ENCODE peak calls at places on chromosomes 6 and 20, in nine cellular contexts. X is spleen, P is heart left ventricle, F is ovary, S is stomach, N is HCT116, C is prostate gland, R is uterus, O is transverse colon. Z is an unnamed sample.

GRCh38 chr6:85078071-85078470 is 313.7 kb upstream of the TBX18 start:
- DNase-seq in S (no peak), N (peak; percentile 26), F (no peak), C (no peak), P (no peak), R (no peak), O (no peak), X (no peak), Z (no peak)

GRCh38 chr6:90179190-90180169 is 117.2 kb downstream of the BACH2 start:
- DNase-seq in S (no peak), N (no peak), X (no peak), C (no peak), O (no peak), P (no peak), R (no peak), F (no peak), Z (no peak)

GRCh38 chr6:159431750-159432149 is 261.3 kb downstream of the SOD2 start:
- DNase-seq in O (no peak), C (no peak), P (no peak), X (no peak), N (no peak), R (no peak), S (no peak), F (no peak), Z (no peak)

GRCh38 chr6:57221191-57221935 is 744 bp downstream of the RAB23 start:
- DNase-seq in N (peak; percentile 54), C (peak; percentile 34), P (peak; percentile 64), X (peak; percentile 89), R (peak; percentile 72), O (peak; percentile 62), F (peak; percentile 79), S (peak; percentile 44), Z (peak; percentile 57)

GRCh38 chr6:144722214-144722737 is 437.1 kb downstream of the UTRN start:
- DNase-seq in P (no peak), R (no peak), C (no peak), X (no peak), S (no peak), O (no peak), F (no peak), N (no peak), Z (no peak)

GRCh38 chr6:72622094-72622540 is 253 bp downstream of the KCNQ5 start:
- DNase-seq in S (peak; percentile 35), N (no peak), P (no peak), O (peak; percentile 30), F (no peak), C (peak; percentile 12), X (peak; percentile 92), R (no peak), Z (no peak)

GRCh38 chr6:85660181-85660611 is 17.5 kb upstream of the SYNCRIP start:
- DNase-seq in C (no peak), P (no peak), R (no peak), F (no peak), S (no peak), N (peak; percentile 72), X (no peak), O (no peak), Z (no peak)

GRCh38 chr6:38391206-38391908 is 248.4 kb downstream of the BTBD9 start:
- DNase-seq in O (no peak), N (peak; percentile 13), F (no peak), C (no peak), R (no peak), X (no peak), S (no peak), P (no peak), Z (no peak)

GRCh38 chr6:74899416-74899815 is 306.4 kb downstream of the COL12A1 start:
- DNase-seq in N (no peak), C (no peak), R (no peak), P (no peak), F (no peak), X (no peak), S (no peak), O (no peak), Z (no peak)

GRCh38 chr6:70474751-70475150 is 61.4 kb downstream of the FAM135A start:
- DNase-seq in C (no peak), N (no peak), S (no peak), P (no peak), O (no peak), R (no peak), F (no peak), X (no peak), Z (no peak)

GRCh38 chr6:24223131-24223715 is 97.2 kb downstream of the NRSN1 start:
- DNase-seq in C (no peak), O (no peak), R (no peak), S (no peak), F (no peak), X (no peak), N (peak; percentile 12), P (no peak), Z (no peak)

GRCh38 chr6:44269168-44269920 is 906 bp upstream of the TMEM151B start:
- DNase-seq in F (no peak), O (no peak), S (no peak), N (no peak), P (no peak), X (peak; percentile 48), C (no peak), R (no peak), Z (no peak)

DNA sequence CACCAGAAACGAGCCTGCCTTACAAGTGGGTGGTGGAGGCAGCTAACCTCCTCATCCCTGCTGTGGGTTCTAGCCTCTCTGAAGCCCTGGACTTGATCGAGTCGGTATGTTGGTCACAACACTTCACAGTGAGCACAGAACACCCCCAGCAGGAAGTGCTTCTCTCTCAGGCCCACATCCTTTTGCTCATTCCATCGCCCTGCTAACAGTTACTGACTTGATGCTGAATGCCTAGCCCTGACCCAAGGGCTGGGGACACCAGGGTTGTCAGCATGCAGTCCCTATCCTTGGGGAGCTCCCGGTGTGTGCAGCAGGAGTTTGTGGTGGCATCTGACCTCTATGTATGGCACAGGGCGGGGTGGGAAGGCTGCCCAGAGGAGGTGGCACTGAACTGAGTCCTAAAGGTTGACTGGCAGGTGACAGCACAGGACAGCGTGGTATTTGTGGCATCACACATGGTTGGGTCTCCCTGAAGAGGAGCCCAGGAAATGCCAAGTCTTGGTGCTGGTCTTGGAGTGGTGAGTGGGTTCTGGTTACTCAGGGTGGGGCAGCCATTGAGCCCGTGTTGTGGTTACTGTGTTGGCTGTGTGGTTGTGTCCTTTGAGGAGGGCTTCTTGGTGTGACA is 26.7 kb downstream of the GTSF1L start:
- DNase-seq in O (no peak), C (no peak), P (no peak), R (no peak), F (no peak), X (no peak), N (no peak), S (no peak), Z (no peak)
- TF ChIP-seq POLR2A in O (no peak), C (no peak), P (no peak), R (no peak), F (no peak), X (no peak), N (no peak), S (no peak), Z (no peak)

GRCh38 chr20:25039697-25040437 is 18.1 kb downstream of the ACSS1 start:
- DNase-seq in S (peak; percentile 93), N (no peak), R (peak; percentile 92), O (peak; percentile 84), C (peak; percentile 95), F (peak; percentile 90), X (peak; percentile 33), P (peak; percentile 92), Z (peak; percentile 98)
- H3K4me1 ChIP-seq in S (peaks cover 95% of the 10 kb centered on the region), N (no peaks in the 10 kb centered on the region), R (peaks cover 18% of the 10 kb centered on the region), O (peaks cover 79% of the 10 kb centered on the region), C (peaks cover 40% of the 10 kb centered on the region), F (peaks cover 30% of the 10 kb centered on the region), X (peaks cover 100% of the 10 kb centered on the region), P (peaks cover 100% of the 10 kb centered on the region), Z (peaks cover 21% of the 10 kb centered on the region)

GRCh38 chr6:14240411-14241166 is 123.0 kb downstream of the CD83 start:
- DNase-seq in P (no peak), C (no peak), O (no peak), S (no peak), X (no peak), F (no peak), N (no peak), R (no peak), Z (no peak)
- TF ChIP-seq POLR2A in P (no peak), C (no peak), O (no peak), S (no peak), X (no peak), F (no peak), N (no peak), R (no peak), Z (no peak)

GRCh38 chr6:109349419-109349987 is 32.8 kb downstream of the CD164 start:
- DNase-seq in P (peak; percentile 43), F (no peak), R (no peak), S (peak; percentile 73), O (peak; percentile 70), X (no peak), C (peak; percentile 71), N (no peak), Z (no peak)

GRCh38 chr6:109347779-109348178 is 34.5 kb downstream of the CD164 start:
- DNase-seq in P (no peak), X (no peak), N (no peak), C (no peak), O (peak; percentile 74), F (no peak), S (no peak), R (no peak), Z (no peak)

GRCh38 chr6:109345986-109346385 is 36.3 kb downstream of the CD164 start:
- DNase-seq in S (no peak), C (no peak), X (no peak), R (no peak), O (no peak), P (no peak), N (no peak), F (no peak), Z (no peak)

GRCh38 chr6:109351231-109352132 is 30.8 kb downstream of the CD164 start:
- DNase-seq in O (peak; percentile 29), X (no peak), C (no peak), S (no peak), F (no peak), P (no peak), N (no peak), R (no peak), Z (no peak)

GRCh38 chr6:109348246-109348645 is 34.0 kb downstream of the CD164 start:
- DNase-seq in O (peak; percentile 21), N (no peak), R (no peak), C (no peak), P (no peak), X (no peak), S (no peak), F (no peak), Z (no peak)
- H3K4me1 ChIP-seq in O (peaks cover 50% of the 10 kb centered on the region), N (peaks cover 11% of the 10 kb centered on the region), R (no peaks in the 10 kb centered on the region), C (no peaks in the 10 kb centered on the region), P (peaks cover 20% of the 10 kb centered on the region), X (peaks cover 54% of the 10 kb centered on the region), S (peaks cover 36% of the 10 kb centered on the region), F (no peaks in the 10 kb centered on the region), Z (no peaks in the 10 kb centered on the region)

DNA sequence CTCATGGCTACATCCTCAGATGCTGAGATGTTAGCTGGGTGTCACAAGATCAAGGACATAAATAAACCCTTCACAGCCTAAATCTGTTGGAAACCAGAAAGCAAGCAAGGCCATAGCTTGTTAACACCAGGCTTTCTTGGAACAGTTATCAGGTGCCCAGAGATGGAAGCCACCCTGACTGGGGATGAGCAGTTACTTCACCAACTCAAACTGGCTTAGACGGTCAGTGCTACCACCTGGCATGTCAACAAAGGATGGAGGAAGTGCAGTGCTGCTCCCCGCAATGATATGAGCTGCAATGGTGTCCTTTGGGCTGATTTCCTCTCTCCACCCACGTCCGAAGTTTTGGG is 28.9 kb upstream of the SMIM29 start:
- DNase-seq in X (no peak), N (no peak), F (no peak), S (no peak), C (no peak), P (no peak), O (no peak), R (no peak), Z (no peak)
- TF ChIP-seq POLR2A in X (no peak), N (no peak), F (no peak), S (no peak), C (no peak), P (no peak), O (no peak), R (no peak), Z (no peak)